ENCODE peak calls at places on chromosomes 3 and 15, in ten cellular contexts. C, S, G, Z, F, L, M, O, E and Y are unnamed samples.

GRCh38 chr3:119297169-119297568 is 3.0 kb downstream of the ARHGAP31 start:
- DNase-seq in C (no peak), S (no peak), G (no peak), Z (no peak), F (no peak), L (no peak), M (no peak), O (no peak), E (no peak), Y (no peak)

GRCh38 chr15:75725719-75726607 is 13.3 kb upstream of the CSPG4 start:
- DNase-seq in C (no peak), S (no peak), G (no peak), Z (no peak), F (peak), L (no peak), M (no peak), O (no peak), E (no peak), Y (no peak)

GRCh38 chr3:13706451-13706850 is 157.5 kb downstream of the FBLN2 start:
- DNase-seq in C (no peak), S (no peak), G (no peak), Z (no peak), F (no peak), L (no peak), M (no peak), O (peak), E (no peak), Y (no peak)

GRCh38 chr3:59426851-59427565 is 377.2 kb upstream of the CFAP20DC start:
- DNase-seq in C (peak), S (no peak), G (peak), Z (no peak), F (no peak), L (no peak), M (peak), O (no peak), E (no peak), Y (no peak)

GRCh38 chr3:122232485-122232884 is 49.0 kb downstream of the CASR start:
- DNase-seq in C (no peak), S (no peak), G (no peak), Z (no peak), F (no peak), L (no peak), M (peak), O (no peak), E (no peak), Y (no peak)

GRCh38 chr15:66703540-66703941 is 1.5 kb downstream of the SMAD6 start:
- DNase-seq in C (peak), S (peak), G (no peak), Z (no peak), F (peak), L (no peak), M (peak), O (no peak), E (no peak), Y (no peak)

GRCh38 chr3:48090166-48090939 is 74.1 kb upstream of the MAP4 start:
- DNase-seq in C (no peak), S (no peak), G (no peak), Z (no peak), F (no peak), L (no peak), M (no peak), O (no peak), E (no peak), Y (no peak)

GRCh38 chr3:171936231-171936841 is 93.2 kb downstream of the TMEM212 start:
- DNase-seq in C (peak), S (no peak), G (peak), Z (no peak), F (no peak), L (no peak), M (no peak), O (no peak), E (peak), Y (no peak)

GRCh38 chr15:66997212-66997611 is 68.2 kb upstream of the SMAD3 start:
- DNase-seq in C (peak), S (no peak), G (peak), Z (peak), F (no peak), L (no peak), M (no peak), O (no peak), E (no peak), Y (no peak)

DNA sequence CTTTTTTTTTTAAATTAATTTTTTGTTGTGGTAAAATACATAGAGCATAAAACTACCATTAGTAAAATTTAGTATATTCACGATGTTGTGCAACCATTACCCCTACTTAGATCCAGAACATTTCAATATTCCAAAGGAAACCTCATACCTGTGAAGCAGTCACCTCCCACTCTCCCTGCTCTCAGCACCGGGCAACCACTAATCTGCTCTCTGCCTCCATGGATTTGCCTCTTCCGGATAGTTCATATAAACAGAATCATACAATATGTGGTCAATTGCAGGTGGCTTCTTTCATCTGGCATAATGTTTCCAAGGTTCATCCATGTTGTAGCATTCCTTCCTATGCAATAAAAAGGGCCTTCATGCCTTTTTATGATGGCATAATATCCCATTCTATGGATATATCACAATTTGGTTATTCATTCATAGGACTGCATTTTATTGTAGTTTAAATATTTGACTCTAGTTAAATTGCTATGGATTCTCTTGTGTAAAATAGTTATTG is 23.9 kb downstream of the CA12 start:
- DNase-seq in C (no peak), S (no peak), G (no peak), Z (no peak), F (no peak), L (no peak), M (no peak), O (no peak), E (no peak), Y (no peak)
- TF ChIP-seq CTCF in C (no peak), S (no peak), G (no peak), Z (no peak), F (no peak), L (no peak), M (no peak), O (no peak), E (no peak), Y (no peak)

DNA sequence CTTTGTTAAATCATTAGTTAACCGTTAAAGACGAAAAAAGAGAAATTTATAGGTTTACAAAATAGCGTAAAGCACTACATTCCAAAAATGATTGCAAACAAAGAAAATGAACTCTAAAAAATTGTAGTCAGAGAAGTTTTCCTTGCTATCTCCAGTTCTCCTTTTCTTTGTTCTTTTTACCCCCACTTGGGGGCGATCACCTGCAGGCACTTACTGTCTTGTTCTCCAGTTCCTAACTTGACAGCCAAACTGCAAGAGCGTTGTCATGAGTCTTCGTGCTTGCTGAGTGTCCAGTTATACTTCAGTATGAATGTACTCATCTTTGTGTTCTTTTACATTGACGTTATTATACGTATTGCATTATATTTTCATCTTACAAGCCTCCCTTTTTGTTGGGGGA is 54.5 kb downstream of the CHD2 start:
- DNase-seq in C (peak), S (peak), G (no peak), Z (no peak), F (no peak), L (peak), M (peak), O (no peak), E (no peak), Y (no peak)
- TF ChIP-seq CTCF in C (peak), S (peak), G (no peak), Z (peak), F (no peak), L (peak), M (peak), O (peak), E (peak), Y (no peak)

GRCh38 chr3:12192173-12192572 is 33.5 kb upstream of the TIMP4 start:
- DNase-seq in C (no peak), S (no peak), G (no peak), Z (no peak), F (no peak), L (no peak), M (no peak), O (no peak), E (no peak), Y (no peak)
- TF ChIP-seq CTCF in C (no peak), S (no peak), G (no peak), Z (no peak), F (no peak), L (no peak), M (no peak), O (no peak), E (no peak), Y (no peak)

GRCh38 chr15:30046414-30046813 is 36.3 kb upstream of the GOLGA8J start:
- DNase-seq in C (no peak), S (no peak), G (no peak), Z (no peak), F (no peak), L (no peak), M (no peak), O (no peak), E (no peak), Y (no peak)

GRCh38 chr15:30044377-30044776 is 38.4 kb upstream of the GOLGA8J start:
- DNase-seq in C (no peak), S (no peak), G (no peak), Z (no peak), F (no peak), L (no peak), M (no peak), O (no peak), E (no peak), Y (no peak)

GRCh38 chr15:30042556-30042955 is 40.2 kb upstream of the GOLGA8J start:
- DNase-seq in C (no peak), S (no peak), G (no peak), Z (no peak), F (no peak), L (no peak), M (no peak), O (no peak), E (no peak), Y (no peak)

GRCh38 chr15:30041868-30042267 is 40.9 kb upstream of the GOLGA8J start:
- DNase-seq in C (no peak), S (no peak), G (no peak), Z (no peak), F (no peak), L (no peak), M (no peak), O (no peak), E (no peak), Y (no peak)

GRCh38 chr15:30043211-30043655 is 39.5 kb upstream of the GOLGA8J start:
- DNase-seq in C (peak), S (no peak), G (peak), Z (no peak), F (no peak), L (no peak), M (no peak), O (no peak), E (no peak), Y (no peak)
- TF ChIP-seq CTCF in C (peak), S (peak), G (peak), Z (no peak), F (no peak), L (no peak), M (no peak), O (no peak), E (no peak), Y (peak)